ENCODE peak calls at places on chromosomes 3 and 15, in four cellular contexts. A, C, L and J are unnamed samples.

GRCh38 chr15:30991301-30992072 is at the start of gene MTMR10:
- DNase-seq in L (peak), A (peak), C (peak), J (peak)

GRCh38 chr3:171646357-171647133 is 163.7 kb downstream of the PLD1 start:
- DNase-seq in L (peak), C (no peak), A (no peak), J (peak)

GRCh38 chr3:105367063-105367405 is 325 bp downstream of the ALCAM start:
- DNase-seq in C (no peak), L (peak), A (no peak), J (no peak)

GRCh38 chr15:88613074-88613944 is 7.8 kb upstream of the AEN start:
- DNase-seq in A (no peak), C (no peak), L (peak), J (no peak)

GRCh38 chr3:37074178-37074577 is 80.9 kb downstream of the MLH1 start:
- DNase-seq in L (peak), C (no peak), A (no peak), J (peak)

GRCh38 chr3:184005981-184006507 is 11.6 kb downstream of the ABCC5 start:
- DNase-seq in A (no peak), C (no peak), L (no peak), J (peak)

GRCh38 chr3:13851091-13851849 is 28.6 kb downstream of the WNT7A start:
- DNase-seq in L (no peak), C (no peak), A (no peak), J (no peak)

GRCh38 chr15:25849431-25849921 is 13.7 kb downstream of the ATP10A start:
- DNase-seq in C (no peak), L (peak), A (no peak), J (peak)

GRCh38 chr3:177944228-177944661 is 592.0 kb upstream of the KCNMB2 start:
- DNase-seq in L (peak), C (no peak), A (no peak), J (peak)

GRCh38 chr3:158105710-158106438 is at the start of gene SHOX2:
- DNase-seq in C (no peak), A (no peak), L (peak), J (peak)

GRCh38 chr15:85500729-85501128 is 120.3 kb downstream of the AKAP13 start:
- DNase-seq in L (no peak), A (no peak), C (no peak), J (no peak)

GRCh38 chr15:61654004-61654740 is 406.1 kb downstream of the VPS13C start:
- DNase-seq in L (no peak), A (no peak), C (no peak), J (no peak)

GRCh38 chr3:16767006-16767405 is 117.7 kb upstream of the PLCL2 start:
- DNase-seq in L (no peak), A (no peak), C (no peak), J (no peak)

GRCh38 chr15:70154440-70155347 is 57.0 kb upstream of the TLE3 start:
- DNase-seq in L (no peak), C (no peak), A (no peak), J (no peak)

GRCh38 chr3:30097022-30097650 is 509.3 kb upstream of the TGFBR2 start:
- DNase-seq in C (no peak), A (no peak), L (no peak), J (no peak)

GRCh38 chr3:111577798-111578685 is 17.1 kb downstream of the ZBED2 start:
- DNase-seq in L (peak), A (no peak), C (no peak), J (peak)

GRCh38 chr3:134749802-134750553 is 45.1 kb upstream of the EPHB1 start:
- DNase-seq in C (no peak), A (no peak), L (no peak), J (no peak)

GRCh38 chr15:71288348-71288955 is 173.2 kb downstream of the THSD4 start:
- DNase-seq in A (no peak), L (no peak), C (no peak), J (no peak)